ENCODE peak calls at places on chromosomes 16 and 17, in five cellular contexts. V, P, J, R and A are unnamed samples.

GRCh38 chr16:11306381-11306780 is 25.3 kb upstream of the PRM1 start:
- DNase-seq in J (no peak), P (no peak), R (no peak), V (no peak), A (no peak)

GRCh38 chr17:47850373-47850691 is 631 bp downstream of the SP6 start:
- DNase-seq in P (no peak), R (no peak), J (no peak), V (no peak), A (no peak)

GRCh38 chr17:49316889-49317288 is 45.2 kb downstream of the ZNF652 start:
- DNase-seq in P (peak; percentile 14), J (no peak), R (no peak), V (no peak), A (no peak)

GRCh38 chr17:3400008-3400407 is 1.8 kb upstream of the OR1E1 start:
- DNase-seq in V (no peak), P (no peak), J (no peak), R (no peak), A (no peak)

GRCh38 chr16:71625113-71625850 is 702 bp upstream of the MARVELD3 start:
- DNase-seq in V (no peak), J (no peak), P (no peak), R (no peak), A (no peak)

GRCh38 chr17:50584749-50585148 is 24.2 kb downstream of the CACNA1G start:
- DNase-seq in P (no peak), V (no peak), J (no peak), R (no peak), A (no peak)

GRCh38 chr17:73030501-73030911 is 62.0 kb downstream of the SLC39A11 start:
- DNase-seq in R (peak; percentile 24), P (no peak), V (no peak), J (peak; percentile 57), A (peak; percentile 13)

GRCh38 chr17:43701318-43701743 is 39.6 kb upstream of the MEOX1 start:
- DNase-seq in V (no peak), J (no peak), R (peak; percentile 76), P (no peak), A (no peak)

GRCh38 chr17:82502207-82502606 is 17.3 kb upstream of the FOXK2 start:
- DNase-seq in P (no peak), R (peak; percentile 45), J (no peak), V (no peak), A (no peak)

GRCh38 chr16:61871837-61872777 is 164.1 kb downstream of the CDH8 start:
- DNase-seq in R (no peak), V (no peak), J (no peak), P (no peak), A (no peak)

GRCh38 chr16:61872778-61873119 is 163.5 kb downstream of the CDH8 start:
- DNase-seq in J (no peak), V (no peak), R (no peak), P (no peak), A (no peak)
- H3K27ac ChIP-seq in J (no peak overlapping the region), V (no peak overlapping the region), R (no peak overlapping the region), P (no peak overlapping the region), A (no peak overlapping the region)

GRCh38 chr17:76529224-76529642 is 8.3 kb downstream of the CYGB start:
- DNase-seq in P (peak; percentile 50), V (no peak), R (peak; percentile 88), J (no peak), A (peak; percentile 80)
- H2AFZ ChIP-seq in P (peak overlapping the region; percentile 82), V (peak overlapping the region; percentile 97), R (peak overlapping the region; percentile 97), J (no peak overlapping the region), A (no peak overlapping the region)

GRCh38 chr17:40443988-40444899 is 994 bp downstream of the IGFBP4 start:
- DNase-seq in V (no peak), R (peak; percentile 19), P (no peak), J (no peak), A (no peak)
- H3K27ac ChIP-seq in V (peak overlapping the region; percentile 80), R (peak overlapping the region; percentile 80), P (no peak overlapping the region), J (no peak overlapping the region), A (peak overlapping the region; percentile 78)

GRCh38 chr17:63998721-63999679 is 849 bp downstream of the PRR29 start:
- DNase-seq in J (no peak), P (no peak), R (no peak), V (no peak), A (no peak)
- H2AFZ ChIP-seq in J (no peak overlapping the region), P (peak overlapping the region; percentile 12), R (peak overlapping the region; percentile 99), V (peak overlapping the region; percentile 99), A (peak overlapping the region; percentile 88)

DNA sequence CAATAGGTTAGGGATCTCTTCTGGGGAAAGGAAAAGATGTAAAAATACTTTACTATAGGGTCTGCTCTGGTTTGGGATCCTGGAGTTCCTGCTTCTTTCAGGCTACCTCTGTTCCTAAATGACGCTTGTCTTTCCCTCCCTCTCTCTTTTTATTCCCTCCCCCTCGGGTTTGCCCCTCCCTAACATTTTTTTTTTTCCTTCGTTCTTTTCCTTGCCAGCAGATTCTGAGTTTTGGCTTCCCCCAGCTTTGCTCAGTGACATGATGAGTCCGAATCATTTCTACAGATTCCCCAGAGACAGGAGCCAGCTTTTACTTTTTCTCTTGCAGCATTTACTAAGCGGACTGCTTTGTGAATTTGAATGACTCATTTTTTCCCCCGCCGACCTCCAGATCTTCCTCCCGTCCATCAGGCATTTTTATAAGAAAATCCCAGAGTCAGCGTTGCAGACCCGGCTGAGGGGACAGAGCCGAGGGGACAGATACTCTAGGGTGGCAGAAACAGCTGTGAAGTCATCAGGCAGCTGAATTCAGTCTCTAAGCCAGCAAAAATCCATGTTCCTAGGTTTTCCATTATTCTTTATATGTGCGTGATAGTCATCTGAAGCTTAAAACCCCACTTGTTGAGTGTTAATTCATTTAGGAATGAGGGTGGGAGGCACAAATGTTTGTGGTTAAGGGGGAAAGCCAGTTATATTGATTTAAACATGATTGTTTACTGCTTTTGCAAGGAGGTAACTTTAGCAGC is at the start of gene TMEM100:
- DNase-seq in J (no peak), V (peak; percentile 15), P (no peak), R (peak; percentile 78), A (peak; percentile 79)
- H3K27ac ChIP-seq in J (no peak within 1 kb of the TSS), V (no peak within 1 kb of the TSS), P (no peak within 1 kb of the TSS), R (peak within 1 kb of the TSS; percentile 19), A (peak within 1 kb of the TSS; percentile 56)

DNA sequence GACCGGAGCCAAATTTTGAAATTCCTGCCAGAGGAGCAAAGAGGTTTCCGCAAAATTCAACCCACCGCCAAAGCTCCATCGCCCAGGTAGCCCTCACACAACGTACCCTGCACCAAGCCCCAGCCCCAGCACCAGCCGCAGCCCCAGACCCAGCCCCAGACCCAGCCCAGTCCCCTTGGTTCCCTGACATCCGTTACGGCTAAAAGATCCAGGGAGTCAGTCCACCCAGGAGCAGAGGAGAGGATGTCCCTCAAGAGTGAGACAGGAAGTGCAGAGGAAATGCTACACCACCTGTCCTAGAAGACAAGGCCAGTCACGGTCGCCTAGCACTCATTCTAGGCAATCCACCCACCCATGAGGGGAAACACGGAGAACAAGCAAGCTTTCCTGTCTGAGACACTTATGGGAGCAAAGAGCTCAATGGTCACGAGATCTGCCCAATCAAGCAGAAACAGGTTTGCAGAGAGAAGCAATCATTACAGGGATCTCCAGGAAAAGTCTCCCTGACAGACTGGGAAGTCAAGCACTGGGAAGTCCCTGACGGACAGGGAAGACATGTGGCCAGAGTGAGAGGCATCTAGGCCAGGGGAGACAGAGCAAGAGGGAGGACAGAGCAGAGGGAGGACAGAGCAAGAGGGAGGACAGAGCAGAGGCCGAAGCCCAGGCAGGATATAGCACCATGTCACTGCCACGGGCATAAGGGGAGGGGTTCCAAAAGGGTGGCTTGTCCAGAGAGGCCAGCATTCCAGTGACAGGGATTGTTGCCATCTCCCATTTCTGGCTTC is 15.0 kb upstream of the KCNJ18 start:
- DNase-seq in R (no peak), J (no peak), V (no peak), P (no peak), A (no peak)
- H2AFZ ChIP-seq in R (no peak overlapping the region), J (no peak overlapping the region), V (peak overlapping the region; percentile 80), P (no peak overlapping the region), A (no peak overlapping the region)

DNA sequence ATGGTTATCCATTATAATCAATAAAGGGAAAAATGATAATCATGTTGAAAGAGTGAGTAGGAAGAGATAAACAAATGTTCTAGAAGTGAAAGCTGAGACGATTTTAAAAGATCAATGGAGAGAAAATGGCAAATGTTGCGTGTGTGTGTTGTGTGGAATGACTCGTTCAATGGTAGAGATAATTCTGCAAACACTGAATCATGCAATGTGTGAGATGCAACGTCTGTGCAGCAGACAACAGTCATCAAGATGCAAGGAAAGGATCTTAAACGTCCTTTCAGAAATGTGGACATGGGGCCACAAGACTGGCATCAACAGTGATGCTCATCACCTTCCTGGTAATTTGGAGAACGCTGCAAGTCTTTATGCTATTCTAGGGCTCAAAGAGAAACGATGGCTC is 124.4 kb downstream of the CDYL2 start:
- DNase-seq in P (no peak), V (no peak), J (no peak), R (no peak), A (no peak)
- H3K27ac ChIP-seq in P (no peak overlapping the region), V (no peak overlapping the region), J (no peak overlapping the region), R (no peak overlapping the region), A (no peak overlapping the region)